ENCODE peak calls at places on chromosomes 2 and 18, in seven cellular contexts. Z is ovary, X is breast epithelium, R is transverse colon, T is right lobe of liver, Q is body of pancreas, L is testis. S is an unnamed sample.

GRCh38 chr2:236939751-236940229 is 145.9 kb upstream of the COPS8 start:
- DNase-seq in Z (no peak), X (no peak), R (no peak), T (no peak), Q (no peak), L (no peak), S (no peak)

GRCh38 chr2:45176399-45176798 is 167.1 kb upstream of the SIX2 start:
- DNase-seq in Z (no peak), X (no peak), R (no peak), T (no peak), Q (no peak), L (no peak), S (no peak)

GRCh38 chr2:128187032-128187654 is 96.1 kb downstream of the UGGT1 start:
- DNase-seq in Z (no peak), X (no peak), R (no peak), T (no peak), Q (peak; percentile 37), L (no peak), S (no peak)

GRCh38 chr2:48339451-48339850 is 190.5 kb upstream of the STON1 start:
- DNase-seq in Z (no peak), X (no peak), R (no peak), T (no peak), Q (no peak), L (no peak), S (peak; percentile 26)

GRCh38 chr2:235187806-235188205 is 236.0 kb downstream of the SH3BP4 start:
- DNase-seq in Z (no peak), X (no peak), R (no peak), T (no peak), Q (no peak), L (no peak), S (no peak)

GRCh38 chr2:54497738-54498680 is 41.9 kb downstream of the SPTBN1 start:
- DNase-seq in Z (peak; percentile 54), X (no peak), R (no peak), T (no peak), Q (peak; percentile 66), L (peak; percentile 57), S (peak; percentile 3)

GRCh38 chr2:209322905-209323517 is 100.8 kb upstream of the MAP2 start:
- DNase-seq in Z (no peak), X (no peak), R (no peak), T (no peak), Q (no peak), L (no peak), S (no peak)

GRCh38 chr2:126703311-126703710 is 47.4 kb downstream of the GYPC start:
- DNase-seq in Z (no peak), X (no peak), R (no peak), T (no peak), Q (no peak), L (no peak), S (no peak)

GRCh38 chr2:130351495-130352125 is 4.2 kb upstream of the PTPN18 start:
- DNase-seq in Z (no peak), X (no peak), R (no peak), T (no peak), Q (no peak), L (no peak), S (no peak)

GRCh38 chr2:3443685-3444084 is 64.2 kb downstream of the TRAPPC12 start:
- DNase-seq in Z (no peak), X (no peak), R (no peak), T (no peak), Q (no peak), L (no peak), S (no peak)

GRCh38 chr2:220781622-220782241 is 790.4 kb downstream of the EPHA4 start:
- DNase-seq in Z (no peak), X (no peak), R (no peak), T (no peak), Q (no peak), L (no peak), S (no peak)

GRCh38 chr2:95057535-95058453 is 32.3 kb downstream of the MAL start:
- DNase-seq in Z (no peak), X (peak; percentile 22), R (no peak), T (no peak), Q (peak; percentile 26), L (peak; percentile 88), S (no peak)

GRCh38 chr18:34694611-34695165 is 15.4 kb upstream of the DTNA start:
- DNase-seq in Z (no peak), X (no peak), R (no peak), T (no peak), Q (no peak), L (no peak), S (no peak)

GRCh38 chr2:104429978-104430740 is 423.8 kb upstream of the POU3F3 start:
- DNase-seq in Z (no peak), X (no peak), R (no peak), T (no peak), Q (no peak), L (no peak), S (no peak)

GRCh38 chr2:29075894-29076700 is 1.8 kb upstream of the PCARE start:
- DNase-seq in Z (no peak), X (no peak), R (no peak), T (no peak), Q (no peak), L (no peak), S (no peak)

GRCh38 chr18:58861353-58861752 is 3.3 kb upstream of the ZNF532 start:
- DNase-seq in Z (no peak), X (no peak), R (no peak), T (no peak), Q (no peak), L (no peak), S (no peak)

GRCh38 chr2:175203621-175204496 is 22.3 kb upstream of the ATP5MC3 start:
- DNase-seq in Z (no peak), X (no peak), R (peak; percentile 46), T (peak; percentile 63), Q (peak; percentile 76), L (peak; percentile 67), S (peak; percentile 20)

GRCh38 chr2:238100821-238101771 is 956 bp downstream of the ESPNL start:
- DNase-seq in Z (no peak), X (peak; percentile 41), R (no peak), T (no peak), Q (no peak), L (peak; percentile 9), S (no peak)

GRCh38 chr2:30470426-30470825 is 23.4 kb downstream of the LCLAT1 start:
- DNase-seq in Z (no peak), X (no peak), R (no peak), T (no peak), Q (no peak), L (no peak), S (no peak)

GRCh38 chr2:20135631-20136050 is 84.2 kb upstream of the LAPTM4A start:
- DNase-seq in Z (peak; percentile 68), X (peak; percentile 67), R (peak; percentile 78), T (peak; percentile 83), Q (peak; percentile 79), L (peak; percentile 81), S (peak; percentile 45)

GRCh38 chr2:240622631-240623235 is 2.5 kb upstream of the GPR35 start:
- DNase-seq in Z (peak; percentile 15), X (peak; percentile 47), R (peak; percentile 48), T (peak; percentile 54), Q (peak; percentile 26), L (peak; percentile 23), S (no peak)

GRCh38 chr2:7919510-7919909 is 762.3 kb upstream of the ID2 start:
- DNase-seq in Z (no peak), X (no peak), R (no peak), T (no peak), Q (no peak), L (no peak), S (no peak)

GRCh38 chr18:808086-808485 is 4.0 kb downstream of the YES1 start:
- DNase-seq in Z (no peak), X (no peak), R (no peak), T (no peak), Q (no peak), L (no peak), S (peak; percentile 32)

GRCh38 chr18:39938678-39939077 is 2016.4 kb upstream of the PIK3C3 start:
- DNase-seq in Z (no peak), X (no peak), R (no peak), T (no peak), Q (no peak), L (peak; percentile 18), S (no peak)

GRCh38 chr2:230219419-230220331 is at the start of gene SP110:
- DNase-seq in Z (peak; percentile 75), X (peak; percentile 88), R (peak; percentile 86), T (peak; percentile 86), Q (peak; percentile 91), L (peak; percentile 83), S (peak; percentile 88)
- TF ChIP-seq POLR2A in Z (no peak), X (no peak), R (peak; percentile 63), T (no peak), Q (peak; percentile 63), L (no peak), S (peak; percentile 78)

DNA sequence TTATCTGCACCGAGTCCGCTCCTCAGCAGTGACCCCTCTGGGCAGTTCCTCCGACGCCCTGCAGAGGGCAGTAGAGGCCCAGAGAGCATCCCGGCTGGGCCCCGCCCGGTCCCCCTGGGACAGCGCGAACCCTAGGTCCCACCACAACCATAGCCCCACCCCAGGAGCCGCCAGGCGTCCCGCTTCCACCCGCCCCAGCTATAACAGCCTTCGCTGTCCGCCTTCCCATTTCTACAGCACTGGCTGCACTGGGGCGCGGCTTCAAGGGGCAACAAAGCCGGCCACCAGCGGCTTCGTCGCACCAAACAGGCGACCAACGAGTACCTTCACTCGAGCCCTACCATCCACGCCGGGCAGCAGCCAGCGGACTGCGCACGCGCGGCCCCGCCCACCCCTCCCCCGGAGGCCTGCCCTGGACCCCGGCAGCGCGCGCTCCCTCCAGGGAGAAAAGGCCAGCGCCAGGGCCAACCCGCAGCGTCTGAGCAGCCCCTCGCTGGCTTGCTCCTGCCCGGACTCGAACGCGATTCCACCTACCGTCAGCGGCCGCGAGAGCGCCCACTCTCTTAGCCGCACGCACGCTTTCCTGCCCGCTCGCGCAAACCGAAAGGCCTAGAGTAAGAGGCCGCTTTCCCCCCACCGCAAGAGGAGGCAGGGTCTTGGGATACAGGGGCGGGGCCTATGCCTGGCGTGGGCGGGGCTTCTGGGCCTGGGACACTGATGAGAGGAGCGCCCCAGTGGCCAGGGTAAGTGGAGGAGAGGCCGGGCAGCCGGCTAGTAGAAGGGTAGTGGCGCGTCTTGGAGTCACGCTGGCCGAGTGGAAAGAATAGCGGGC is at the start of gene NHEJ1:
- DNase-seq in Z (peak; percentile 99), X (peak; percentile 96), R (peak; percentile 99), T (peak; percentile 98), Q (peak; percentile 99), L (peak; percentile 98), S (peak; percentile 96)
- TF ChIP-seq POLR2A in Z (peak; percentile 62), X (no peak), R (peak; percentile 63), T (peak; percentile 60), Q (peak; percentile 58), L (no peak), S (peak; percentile 70)

GRCh38 chr2:47172922-47173695 is 18.0 kb upstream of the STPG4 start:
- DNase-seq in Z (no peak), X (no peak), R (no peak), T (no peak), Q (no peak), L (no peak), S (no peak)
- TF ChIP-seq POLR2A in Z (no peak), X (no peak), R (no peak), T (no peak), Q (no peak), L (no peak), S (peak; percentile 30)

DNA sequence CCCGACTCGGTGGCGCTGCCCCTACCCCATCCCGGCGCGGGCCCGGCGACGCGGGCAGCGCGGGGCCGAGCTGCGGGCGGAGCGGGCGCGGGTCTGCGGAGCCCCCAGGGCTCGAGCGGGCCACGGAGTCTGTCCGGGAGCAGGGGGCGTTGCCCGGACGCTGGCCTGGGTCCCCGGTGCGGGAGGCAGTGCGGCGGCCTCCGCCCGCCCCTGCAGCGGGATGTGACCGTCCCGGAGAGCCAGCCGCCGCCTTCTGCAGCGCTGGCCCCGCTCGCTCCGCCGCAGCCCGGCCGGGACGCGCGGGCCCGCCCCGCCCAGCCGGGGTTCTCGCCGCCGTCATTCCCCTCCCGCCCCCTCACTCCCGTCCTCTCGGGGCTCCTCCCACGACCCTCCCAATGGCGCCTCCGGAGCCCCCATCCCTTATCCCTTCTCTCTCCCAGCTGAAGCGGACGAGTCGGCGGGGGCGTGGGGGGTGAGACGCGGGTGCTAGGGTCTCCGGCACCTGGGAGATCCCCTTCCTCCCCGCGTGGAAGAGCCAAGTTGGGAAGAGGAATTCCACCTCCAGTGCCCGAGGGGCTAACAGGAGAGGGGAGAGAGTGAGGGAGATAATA is at the start of gene FNDC4:
- DNase-seq in Z (peak; percentile 58), X (no peak), R (peak; percentile 15), T (peak; percentile 56), Q (peak; percentile 29), L (no peak), S (peak; percentile 29)
- TF ChIP-seq POLR2A in Z (peak; percentile 61), X (no peak), R (no peak), T (peak; percentile 82), Q (no peak), L (no peak), S (no peak)

S was measured in erythroblast.